ENCODE peak calls at places on chromosome 11, in eight cellular contexts. One of them, this sample, is unnamed.
A peak's percentile ranks its signal among the peaks of the same experiment; 100 is the strongest.

GRCh38 chr11:75815345-75815983 is 454 bp downstream of the UVRAG start:
- DNase-seq in stomach: peak; percentile 47
- DNase-seq in endothelial cell of umbilical vein: peak; percentile 52
- DNase-seq in H1: peak; percentile 77
- DNase-seq in prostate gland: no peak
- DNase-seq in breast epithelium: peak; percentile 63
- DNase-seq in HCT116: no peak
- DNase-seq in transverse colon: peak; percentile 46
- DNase-seq in this sample: peak; percentile 44

GRCh38 chr11:33891714-33892327 is at the start of gene LMO2:
- DNase-seq in stomach: no peak
- DNase-seq in endothelial cell of umbilical vein: no peak
- DNase-seq in H1: no peak
- DNase-seq in prostate gland: no peak
- DNase-seq in breast epithelium: no peak
- DNase-seq in HCT116: no peak
- DNase-seq in transverse colon: no peak
- DNase-seq in this sample: no peak

GRCh38 chr11:112279901-112280267 is 19.2 kb upstream of the PLET1 start:
- DNase-seq in stomach: peak; percentile 75
- DNase-seq in endothelial cell of umbilical vein: peak; percentile 63
- DNase-seq in H1: peak; percentile 89
- DNase-seq in prostate gland: peak; percentile 42
- DNase-seq in breast epithelium: no peak
- DNase-seq in HCT116: no peak
- DNase-seq in transverse colon: peak; percentile 70
- DNase-seq in this sample: peak; percentile 46

GRCh38 chr11:118791015-118791960 is at the start of gene DDX6:
- DNase-seq in stomach: peak; percentile 93
- DNase-seq in endothelial cell of umbilical vein: peak; percentile 86
- DNase-seq in H1: peak; percentile 90
- DNase-seq in prostate gland: peak; percentile 82
- DNase-seq in breast epithelium: peak; percentile 96
- DNase-seq in HCT116: peak; percentile 45
- DNase-seq in transverse colon: peak; percentile 92
- DNase-seq in this sample: peak; percentile 76

GRCh38 chr11:65927904-65928397 is 8.7 kb downstream of the DRAP1 start:
- DNase-seq in stomach: peak; percentile 55
- DNase-seq in endothelial cell of umbilical vein: no peak
- DNase-seq in H1: no peak
- DNase-seq in prostate gland: no peak
- DNase-seq in breast epithelium: no peak
- DNase-seq in HCT116: no peak
- DNase-seq in transverse colon: peak; percentile 73
- DNase-seq in this sample: peak; percentile 86

GRCh38 chr11:30984827-30985226 is 384.7 kb downstream of the DCDC1 start:
- DNase-seq in stomach: no peak
- DNase-seq in endothelial cell of umbilical vein: no peak
- DNase-seq in H1: no peak
- DNase-seq in prostate gland: no peak
- DNase-seq in breast epithelium: no peak
- DNase-seq in HCT116: no peak
- DNase-seq in transverse colon: no peak
- DNase-seq in this sample: no peak

GRCh38 chr11:132632641-132633124 is 899.6 kb downstream of the OPCML start:
- DNase-seq in stomach: no peak
- DNase-seq in endothelial cell of umbilical vein: peak; percentile 28
- DNase-seq in H1: no peak
- DNase-seq in prostate gland: no peak
- DNase-seq in breast epithelium: no peak
- DNase-seq in HCT116: no peak
- DNase-seq in transverse colon: no peak
- DNase-seq in this sample: no peak

GRCh38 chr11:10428453-10428852 is 26.6 kb upstream of the AMPD3 start:
- DNase-seq in stomach: no peak
- DNase-seq in endothelial cell of umbilical vein: no peak
- DNase-seq in H1: no peak
- DNase-seq in prostate gland: no peak
- DNase-seq in breast epithelium: no peak
- DNase-seq in HCT116: no peak
- DNase-seq in transverse colon: no peak
- DNase-seq in this sample: no peak

GRCh38 chr11:67278135-67278938 is 10.8 kb upstream of the ANKRD13D start:
- DNase-seq in stomach: no peak
- DNase-seq in endothelial cell of umbilical vein: no peak
- DNase-seq in H1: no peak
- DNase-seq in prostate gland: no peak
- DNase-seq in breast epithelium: no peak
- DNase-seq in HCT116: no peak
- DNase-seq in transverse colon: no peak
- DNase-seq in this sample: no peak

GRCh38 chr11:134038897-134039470 is 29.9 kb upstream of the JAM3 start:
- DNase-seq in stomach: no peak
- DNase-seq in endothelial cell of umbilical vein: no peak
- DNase-seq in H1: no peak
- DNase-seq in prostate gland: no peak
- DNase-seq in breast epithelium: no peak
- DNase-seq in HCT116: no peak
- DNase-seq in transverse colon: no peak
- DNase-seq in this sample: no peak

GRCh38 chr11:128244896-128245295 is 342.5 kb downstream of the ETS1 start:
- DNase-seq in stomach: no peak
- DNase-seq in endothelial cell of umbilical vein: no peak
- DNase-seq in H1: no peak
- DNase-seq in prostate gland: no peak
- DNase-seq in breast epithelium: no peak
- DNase-seq in HCT116: no peak
- DNase-seq in transverse colon: no peak
- DNase-seq in this sample: no peak

GRCh38 chr11:74611369-74611861 is 19.0 kb downstream of the POLD3 start:
- DNase-seq in stomach: no peak
- DNase-seq in endothelial cell of umbilical vein: peak; percentile 46
- DNase-seq in H1: no peak
- DNase-seq in prostate gland: no peak
- DNase-seq in breast epithelium: no peak
- DNase-seq in HCT116: peak; percentile 33
- DNase-seq in transverse colon: no peak
- DNase-seq in this sample: no peak

GRCh38 chr11:3831378-3832239 is 9.2 kb downstream of the RHOG start:
- DNase-seq in stomach: peak; percentile 40
- DNase-seq in endothelial cell of umbilical vein: no peak
- DNase-seq in H1: no peak
- DNase-seq in prostate gland: no peak
- DNase-seq in breast epithelium: no peak
- DNase-seq in HCT116: no peak
- DNase-seq in transverse colon: no peak
- DNase-seq in this sample: no peak

GRCh38 chr11:94595061-94595460 is 27.9 kb downstream of the PIWIL4 start:
- DNase-seq in stomach: no peak
- DNase-seq in endothelial cell of umbilical vein: no peak
- DNase-seq in H1: no peak
- DNase-seq in prostate gland: no peak
- DNase-seq in breast epithelium: no peak
- DNase-seq in HCT116: no peak
- DNase-seq in transverse colon: no peak
- DNase-seq in this sample: no peak

GRCh38 chr11:47659273-47659672 is 16.9 kb upstream of the MTCH2 start:
- DNase-seq in stomach: no peak
- DNase-seq in endothelial cell of umbilical vein: no peak
- DNase-seq in H1: no peak
- DNase-seq in prostate gland: no peak
- DNase-seq in breast epithelium: no peak
- DNase-seq in HCT116: no peak
- DNase-seq in transverse colon: no peak
- DNase-seq in this sample: no peak

GRCh38 chr11:47656284-47656915 is 14.0 kb upstream of the MTCH2 start:
- DNase-seq in stomach: no peak
- DNase-seq in endothelial cell of umbilical vein: no peak
- DNase-seq in H1: no peak
- DNase-seq in prostate gland: no peak
- DNase-seq in breast epithelium: no peak
- DNase-seq in HCT116: no peak
- DNase-seq in transverse colon: no peak
- DNase-seq in this sample: no peak

GRCh38 chr11:47667135-47667534 is 24.8 kb upstream of the MTCH2 start:
- DNase-seq in stomach: no peak
- DNase-seq in endothelial cell of umbilical vein: no peak
- DNase-seq in H1: no peak
- DNase-seq in prostate gland: no peak
- DNase-seq in breast epithelium: no peak
- DNase-seq in HCT116: no peak
- DNase-seq in transverse colon: no peak
- DNase-seq in this sample: no peak

DNA sequence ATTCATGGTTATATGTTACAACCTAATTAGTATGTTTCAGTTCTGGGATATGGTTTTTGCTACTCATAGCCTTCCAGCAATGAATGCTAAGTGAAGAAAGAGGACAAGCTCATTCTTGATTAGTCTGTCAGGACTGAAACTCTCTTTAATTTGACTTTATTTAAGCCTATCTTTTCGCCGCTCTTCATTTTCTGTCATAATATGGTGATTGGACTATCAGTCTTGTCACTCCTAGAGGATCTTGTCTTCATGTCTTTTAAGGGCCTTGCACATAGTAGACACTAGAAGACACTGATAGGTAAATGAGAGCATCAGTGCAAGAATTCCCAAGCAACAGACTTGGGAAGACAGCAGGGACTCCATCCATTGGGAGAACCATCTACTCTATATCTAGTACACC is 18.9 kb upstream of the MTCH2 start:
- DNase-seq in stomach: no peak
- DNase-seq in endothelial cell of umbilical vein: no peak
- DNase-seq in H1: no peak
- DNase-seq in prostate gland: no peak
- DNase-seq in breast epithelium: no peak
- DNase-seq in HCT116: no peak
- DNase-seq in transverse colon: no peak
- DNase-seq in this sample: no peak
- TF ChIP-seq POLR2AphosphoS5 in stomach: no peak
- TF ChIP-seq POLR2AphosphoS5 in endothelial cell of umbilical vein: no peak
- TF ChIP-seq POLR2AphosphoS5 in H1: no peak
- TF ChIP-seq POLR2AphosphoS5 in prostate gland: no peak
- TF ChIP-seq POLR2AphosphoS5 in breast epithelium: no peak
- TF ChIP-seq POLR2AphosphoS5 in HCT116: no peak
- TF ChIP-seq POLR2AphosphoS5 in transverse colon: no peak
- TF ChIP-seq POLR2AphosphoS5 in this sample: no peak

GRCh38 chr11:123231777-123232176 is 36.7 kb upstream of the CLMP start:
- DNase-seq in stomach: no peak
- DNase-seq in endothelial cell of umbilical vein: no peak
- DNase-seq in H1: no peak
- DNase-seq in prostate gland: no peak
- DNase-seq in breast epithelium: no peak
- DNase-seq in HCT116: no peak
- DNase-seq in transverse colon: no peak
- DNase-seq in this sample: no peak
- TF ChIP-seq POLR2AphosphoS5 in stomach: no peak
- TF ChIP-seq POLR2AphosphoS5 in endothelial cell of umbilical vein: no peak
- TF ChIP-seq POLR2AphosphoS5 in H1: no peak
- TF ChIP-seq POLR2AphosphoS5 in prostate gland: no peak
- TF ChIP-seq POLR2AphosphoS5 in breast epithelium: no peak
- TF ChIP-seq POLR2AphosphoS5 in HCT116: no peak
- TF ChIP-seq POLR2AphosphoS5 in transverse colon: peak; percentile 29
- TF ChIP-seq POLR2AphosphoS5 in this sample: no peak

GRCh38 chr11:17314904-17315426 is 36.6 kb upstream of the NCR3LG1 start:
- DNase-seq in stomach: no peak
- DNase-seq in endothelial cell of umbilical vein: no peak
- DNase-seq in H1: no peak
- DNase-seq in prostate gland: no peak
- DNase-seq in breast epithelium: no peak
- DNase-seq in HCT116: no peak
- DNase-seq in transverse colon: no peak
- DNase-seq in this sample: no peak

GRCh38 chr11:17314232-17314547 is 37.4 kb upstream of the NCR3LG1 start:
- DNase-seq in stomach: no peak
- DNase-seq in endothelial cell of umbilical vein: peak; percentile 49
- DNase-seq in H1: no peak
- DNase-seq in prostate gland: no peak
- DNase-seq in breast epithelium: no peak
- DNase-seq in HCT116: no peak
- DNase-seq in transverse colon: no peak
- DNase-seq in this sample: no peak

GRCh38 chr11:17313349-17314231 is 37.1 kb downstream of the NUCB2 start:
- DNase-seq in stomach: no peak
- DNase-seq in endothelial cell of umbilical vein: no peak
- DNase-seq in H1: no peak
- DNase-seq in prostate gland: no peak
- DNase-seq in breast epithelium: no peak
- DNase-seq in HCT116: no peak
- DNase-seq in transverse colon: no peak
- DNase-seq in this sample: no peak
- TF ChIP-seq POLR2AphosphoS5 in stomach: no peak
- TF ChIP-seq POLR2AphosphoS5 in endothelial cell of umbilical vein: no peak
- TF ChIP-seq POLR2AphosphoS5 in H1: no peak
- TF ChIP-seq POLR2AphosphoS5 in prostate gland: no peak
- TF ChIP-seq POLR2AphosphoS5 in breast epithelium: no peak
- TF ChIP-seq POLR2AphosphoS5 in HCT116: no peak
- TF ChIP-seq POLR2AphosphoS5 in transverse colon: no peak
- TF ChIP-seq POLR2AphosphoS5 in this sample: no peak

GRCh38 chr11:68525930-68526329 is 65.4 kb downstream of the PPP6R3 start:
- DNase-seq in stomach: no peak
- DNase-seq in endothelial cell of umbilical vein: peak; percentile 76
- DNase-seq in H1: no peak
- DNase-seq in prostate gland: no peak
- DNase-seq in breast epithelium: no peak
- DNase-seq in HCT116: no peak
- DNase-seq in transverse colon: no peak
- DNase-seq in this sample: no peak

GRCh38 chr11:68527585-68527984 is 67.0 kb downstream of the PPP6R3 start:
- DNase-seq in stomach: no peak
- DNase-seq in endothelial cell of umbilical vein: no peak
- DNase-seq in H1: no peak
- DNase-seq in prostate gland: no peak
- DNase-seq in breast epithelium: no peak
- DNase-seq in HCT116: no peak
- DNase-seq in transverse colon: no peak
- DNase-seq in this sample: no peak

GRCh38 chr11:68525320-68525719 is 64.8 kb downstream of the PPP6R3 start:
- DNase-seq in stomach: no peak
- DNase-seq in endothelial cell of umbilical vein: no peak
- DNase-seq in H1: no peak
- DNase-seq in prostate gland: no peak
- DNase-seq in breast epithelium: no peak
- DNase-seq in HCT116: no peak
- DNase-seq in transverse colon: no peak
- DNase-seq in this sample: no peak

GRCh38 chr11:68531129-68531693 is 70.7 kb downstream of the PPP6R3 start:
- DNase-seq in stomach: no peak
- DNase-seq in endothelial cell of umbilical vein: no peak
- DNase-seq in H1: no peak
- DNase-seq in prostate gland: no peak
- DNase-seq in breast epithelium: no peak
- DNase-seq in HCT116: no peak
- DNase-seq in transverse colon: no peak
- DNase-seq in this sample: no peak

GRCh38 chr11:68528630-68529029 is 68.1 kb downstream of the PPP6R3 start:
- DNase-seq in stomach: no peak
- DNase-seq in endothelial cell of umbilical vein: no peak
- DNase-seq in H1: no peak
- DNase-seq in prostate gland: peak; percentile 33
- DNase-seq in breast epithelium: no peak
- DNase-seq in HCT116: no peak
- DNase-seq in transverse colon: peak; percentile 46
- DNase-seq in this sample: no peak
- TF ChIP-seq POLR2AphosphoS5 in stomach: peak; percentile 33
- TF ChIP-seq POLR2AphosphoS5 in endothelial cell of umbilical vein: no peak
- TF ChIP-seq POLR2AphosphoS5 in H1: no peak
- TF ChIP-seq POLR2AphosphoS5 in prostate gland: peak; percentile 73
- TF ChIP-seq POLR2AphosphoS5 in breast epithelium: no peak
- TF ChIP-seq POLR2AphosphoS5 in HCT116: no peak
- TF ChIP-seq POLR2AphosphoS5 in transverse colon: peak; percentile 48
- TF ChIP-seq POLR2AphosphoS5 in this sample: no peak

GRCh38 chr11:7896026-7896785 is 34.9 kb downstream of the OR10A6 start:
- DNase-seq in stomach: no peak
- DNase-seq in endothelial cell of umbilical vein: no peak
- DNase-seq in H1: no peak
- DNase-seq in prostate gland: no peak
- DNase-seq in breast epithelium: no peak
- DNase-seq in HCT116: no peak
- DNase-seq in transverse colon: no peak
- DNase-seq in this sample: no peak
- TF ChIP-seq POLR2AphosphoS5 in stomach: no peak
- TF ChIP-seq POLR2AphosphoS5 in endothelial cell of umbilical vein: no peak
- TF ChIP-seq POLR2AphosphoS5 in H1: no peak
- TF ChIP-seq POLR2AphosphoS5 in prostate gland: no peak
- TF ChIP-seq POLR2AphosphoS5 in breast epithelium: no peak
- TF ChIP-seq POLR2AphosphoS5 in HCT116: no peak
- TF ChIP-seq POLR2AphosphoS5 in transverse colon: no peak
- TF ChIP-seq POLR2AphosphoS5 in this sample: no peak